ENCODE peak calls at places on chromosomes 2 and 18, in eight cellular contexts. A is heart left ventricle; N is left ventricle myocardium inferior; T is lower lobe of right lung; Z is CD8-positive, alpha-beta T cell; O is astrocyte; X is AG04450; B is cardiac muscle cell. J is an unnamed sample.

GRCh38 chr2:152427902-152428301 is 92.9 kb downstream of the FMNL2 start:
- DNase-seq in A (no peak), N (no peak), T (no peak), Z (no peak), O (no peak), X (no peak), B (no peak), J (no peak)

GRCh38 chr2:13818002-13818401 is 814.5 kb upstream of the LRATD1 start:
- DNase-seq in A (no peak), N (no peak), T (no peak), Z (no peak), O (no peak), X (no peak), B (no peak), J (no peak)

GRCh38 chr2:41725901-41726300 is 321.9 kb upstream of the PKDCC start:
- DNase-seq in A (no peak), N (no peak), T (no peak), Z (no peak), O (no peak), X (no peak), B (no peak), J (no peak)

GRCh38 chr2:179886-180285 is 83.9 kb downstream of the SH3YL1 start:
- DNase-seq in A (no peak), N (no peak), T (no peak), Z (no peak), O (no peak), X (no peak), B (no peak), J (no peak)

GRCh38 chr18:79553154-79553553 is 126.4 kb upstream of the CTDP1 start:
- DNase-seq in A (no peak), N (no peak), T (no peak), Z (no peak), O (no peak), X (no peak), B (no peak), J (no peak)

GRCh38 chr2:99697811-99698568 is 208.2 kb upstream of the REV1 start:
- DNase-seq in A (peak), N (peak), T (no peak), Z (no peak), O (peak), X (peak), B (no peak), J (no peak)

GRCh38 chr2:122528061-122528460 is 772.6 kb downstream of the TSN start:
- DNase-seq in A (no peak), N (no peak), T (no peak), Z (no peak), O (peak), X (no peak), B (no peak), J (no peak)

GRCh38 chr2:72678036-72678435 is 147.8 kb downstream of the EXOC6B start:
- DNase-seq in A (no peak), N (no peak), T (no peak), Z (no peak), O (no peak), X (no peak), B (no peak), J (no peak)

GRCh38 chr2:220002699-220003098 is 375.3 kb downstream of the SLC4A3 start:
- DNase-seq in A (no peak), N (no peak), T (no peak), Z (no peak), O (no peak), X (no peak), B (no peak), J (no peak)

GRCh38 chr18:62458868-62459716 is 63.7 kb upstream of the ZCCHC2 start:
- DNase-seq in A (peak), N (peak), T (no peak), Z (no peak), O (no peak), X (no peak), B (no peak), J (no peak)

GRCh38 chr2:42360493-42360889 is 526 bp downstream of the COX7A2L start:
- DNase-seq in A (no peak), N (no peak), T (no peak), Z (no peak), O (no peak), X (no peak), B (no peak), J (peak)

GRCh38 chr2:176189666-176190641 is 1.5 kb downstream of the HOXD1 start:
- DNase-seq in A (no peak), N (no peak), T (no peak), Z (no peak), O (no peak), X (no peak), B (peak), J (no peak)

GRCh38 chr2:20334645-20335203 is 15.9 kb downstream of the PUM2 start:
- DNase-seq in A (no peak), N (no peak), T (no peak), Z (no peak), O (no peak), X (no peak), B (no peak), J (no peak)

GRCh38 chr2:173109253-173110188 is 33.9 kb downstream of the MAP3K20 start:
- DNase-seq in A (no peak), N (no peak), T (no peak), Z (no peak), O (peak), X (peak), B (no peak), J (no peak)

GRCh38 chr2:176931588-176932563 is 280.7 kb upstream of the HNRNPA3 start:
- DNase-seq in A (no peak), N (no peak), T (no peak), Z (no peak), O (no peak), X (no peak), B (no peak), J (no peak)

GRCh38 chr2:96730212-96730611 is 9.7 kb downstream of the LMAN2L start:
- DNase-seq in A (no peak), N (no peak), T (no peak), Z (no peak), O (peak), X (no peak), B (no peak), J (no peak)

GRCh38 chr18:484749-485464 is 15.6 kb downstream of the COLEC12 start:
- DNase-seq in A (no peak), N (no peak), T (no peak), Z (no peak), O (no peak), X (no peak), B (no peak), J (peak)

GRCh38 chr2:58428553-58429284 is 187.6 kb upstream of the FANCL start:
- DNase-seq in A (no peak), N (no peak), T (peak), Z (no peak), O (no peak), X (no peak), B (peak), J (no peak)

GRCh38 chr2:237978058-237978712 is 11.4 kb downstream of the UBE2F start:
- DNase-seq in A (peak), N (peak), T (no peak), Z (no peak), O (no peak), X (no peak), B (no peak), J (no peak)

GRCh38 chr2:152466041-152466440 is 131.1 kb downstream of the FMNL2 start:
- DNase-seq in A (no peak), N (no peak), T (no peak), Z (no peak), O (peak), X (no peak), B (no peak), J (no peak)

GRCh38 chr2:8431446-8432125 is 250.3 kb upstream of the ID2 start:
- DNase-seq in A (no peak), N (no peak), T (no peak), Z (no peak), O (peak), X (no peak), B (no peak), J (no peak)

GRCh38 chr18:34650121-34650545 is 60.0 kb upstream of the DTNA start:
- DNase-seq in A (no peak), N (no peak), T (no peak), Z (no peak), O (peak), X (peak), B (no peak), J (no peak)

GRCh38 chr2:113169002-113169530 is 4.7 kb upstream of the PSD4 start:
- DNase-seq in A (no peak), N (no peak), T (no peak), Z (peak), O (no peak), X (no peak), B (no peak), J (no peak)

GRCh38 chr2:109710505-109711229 is 83.4 kb upstream of the RGPD5 start:
- DNase-seq in A (no peak), N (no peak), T (no peak), Z (no peak), O (no peak), X (no peak), B (no peak), J (no peak)

GRCh38 chr2:234075947-234076346 is 25.4 kb downstream of the SPP2 start:
- DNase-seq in A (no peak), N (no peak), T (no peak), Z (no peak), O (no peak), X (no peak), B (no peak), J (no peak)

GRCh38 chr2:219911541-219911940 is 284.1 kb downstream of the SLC4A3 start:
- DNase-seq in A (no peak), N (no peak), T (no peak), Z (no peak), O (peak), X (no peak), B (no peak), J (no peak)

GRCh38 chr2:55581875-55582547 is 35.4 kb downstream of the PPP4R3B start:
- DNase-seq in A (no peak), N (no peak), T (no peak), Z (no peak), O (peak), X (no peak), B (no peak), J (no peak)

GRCh38 chr2:19871836-19872235 is 29.9 kb downstream of the TTC32 start:
- DNase-seq in A (no peak), N (no peak), T (no peak), Z (no peak), O (no peak), X (no peak), B (no peak), J (no peak)

GRCh38 chr2:63792523-63792922 is 49.2 kb upstream of the UGP2 start:
- DNase-seq in A (no peak), N (no peak), T (no peak), Z (no peak), O (peak), X (peak), B (no peak), J (no peak)

GRCh38 chr2:226583715-226584114 is 215.9 kb downstream of the IRS1 start:
- DNase-seq in A (no peak), N (no peak), T (no peak), Z (no peak), O (peak), X (peak), B (no peak), J (no peak)

GRCh38 chr18:77078671-77079070 is 53.9 kb downstream of the MBP start:
- DNase-seq in A (no peak), N (no peak), T (no peak), Z (no peak), O (no peak), X (no peak), B (no peak), J (no peak)

GRCh38 chr2:37337636-37338280 is 6.7 kb upstream of the QPCT start:
- DNase-seq in A (no peak), N (no peak), T (no peak), Z (no peak), O (no peak), X (no peak), B (no peak), J (no peak)

GRCh38 chr2:239366740-239367139 is 34.1 kb downstream of the HDAC4 start:
- DNase-seq in A (no peak), N (no peak), T (peak), Z (no peak), O (no peak), X (no peak), B (no peak), J (no peak)

GRCh38 chr2:9235388-9236344 is 29.1 kb downstream of the ASAP2 start:
- DNase-seq in A (no peak), N (no peak), T (no peak), Z (no peak), O (peak), X (no peak), B (no peak), J (no peak)

GRCh38 chr18:48979944-48980890 is 29.5 kb upstream of the SMAD7 start:
- DNase-seq in A (no peak), N (no peak), T (no peak), Z (no peak), O (peak), X (no peak), B (no peak), J (peak)

GRCh38 chr2:218638372-218638771 is 21.1 kb downstream of the ZNF142 start:
- DNase-seq in A (no peak), N (no peak), T (no peak), Z (no peak), O (no peak), X (no peak), B (no peak), J (no peak)

GRCh38 chr18:48983793-48984437 is 33.1 kb upstream of the SMAD7 start:
- DNase-seq in A (peak), N (peak), T (no peak), Z (no peak), O (no peak), X (no peak), B (peak), J (peak)

GRCh38 chr18:29586210-29586609 is 1409.3 kb upstream of the CDH2 start:
- DNase-seq in A (no peak), N (no peak), T (no peak), Z (no peak), O (no peak), X (no peak), B (no peak), J (no peak)

GRCh38 chr18:77001041-77001440 is 131.5 kb downstream of the MBP start:
- DNase-seq in A (no peak), N (no peak), T (peak), Z (no peak), O (no peak), X (no peak), B (no peak), J (no peak)

GRCh38 chr2:83585250-83585649 is 873.8 kb downstream of the SUCLG1 start:
- DNase-seq in A (no peak), N (no peak), T (no peak), Z (no peak), O (no peak), X (no peak), B (no peak), J (no peak)
- H3K4me3 ChIP-seq in A (no peak), N (no peak), T (no peak), Z (no peak), O (no peak), X (no peak), B (no peak), J (no peak)

GRCh38 chr2:174664084-174664759 is 66.6 kb upstream of the WIPF1 start:
- DNase-seq in A (no peak), N (no peak), T (no peak), Z (no peak), O (no peak), X (no peak), B (no peak), J (no peak)
- H3K27ac ChIP-seq in A (peak), N (peak), T (no peak), Z (no peak), O (no peak), X (no peak), B (no peak), J (peak)

DNA sequence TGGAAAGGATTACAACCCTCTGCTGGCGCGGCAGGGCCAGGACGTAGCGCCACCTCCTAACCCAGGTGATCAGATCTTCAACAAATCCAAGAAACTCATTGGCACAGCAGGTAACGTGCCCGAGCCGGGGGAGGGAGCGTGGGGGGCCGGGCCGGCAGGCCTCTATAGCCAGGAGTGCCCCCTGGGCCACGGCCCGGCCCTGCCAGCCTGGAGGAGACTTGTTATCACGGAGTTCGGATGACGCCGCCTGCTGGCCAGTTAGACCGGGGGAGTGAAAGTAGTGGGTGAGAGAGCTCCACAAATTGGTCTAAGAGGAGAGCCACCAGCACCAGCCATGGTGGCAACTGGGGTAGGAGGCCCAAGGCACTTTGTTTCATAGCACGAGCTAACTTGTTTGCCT is 8.6 kb upstream of the TMEM214 start:
- DNase-seq in A (no peak), N (no peak), T (no peak), Z (no peak), O (no peak), X (no peak), B (no peak), J (no peak)
- TF ChIP-seq CTCF in A (no peak), N (no peak), T (no peak), Z (no peak), O (no peak), X (peak), B (peak), J (no peak)

DNA sequence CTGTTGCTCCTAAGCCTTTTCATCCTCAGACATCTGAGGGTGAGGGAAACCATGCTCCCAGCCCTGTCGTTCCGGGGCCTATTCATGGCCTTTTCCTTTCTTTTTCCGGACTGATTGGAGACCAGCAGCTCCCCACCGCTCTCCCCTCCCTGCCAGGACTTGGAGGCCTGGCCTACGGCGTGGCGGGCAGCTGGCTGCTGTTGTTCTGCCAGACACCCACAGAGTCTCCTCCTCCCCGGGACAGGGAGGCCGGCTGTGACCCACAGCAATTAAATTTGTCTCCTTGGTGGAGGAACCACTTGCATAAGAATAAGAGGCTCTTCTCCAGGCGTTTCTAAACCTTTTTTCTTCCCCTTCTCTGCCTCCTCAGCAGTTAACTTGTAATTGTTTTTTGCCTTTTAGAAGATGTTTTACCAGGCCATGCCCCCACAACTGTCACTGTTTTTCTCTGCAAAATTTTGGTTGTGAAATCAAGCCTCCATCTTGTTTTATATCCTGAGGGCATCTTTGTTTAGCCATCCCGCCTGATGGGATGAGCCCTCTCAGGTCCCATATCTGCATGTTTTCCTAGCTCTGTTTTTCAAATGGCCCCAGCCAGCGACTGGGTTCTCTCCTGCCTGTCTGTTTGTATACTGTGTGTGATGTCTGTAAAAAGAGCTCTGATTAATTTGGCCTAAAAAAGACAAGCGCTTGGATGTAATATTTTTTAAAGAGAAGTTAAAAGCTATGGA is 1060.0 kb upstream of the DDX18 start:
- DNase-seq in A (peak), N (no peak), T (no peak), Z (no peak), O (no peak), X (no peak), B (no peak), J (no peak)
- H3K4me3 ChIP-seq in A (no peak), N (no peak), T (no peak), Z (no peak), O (no peak), X (no peak), B (no peak), J (no peak)

GRCh38 chr2:133740500-133740899 is 172.2 kb upstream of the NCKAP5 start:
- DNase-seq in A (no peak), N (no peak), T (no peak), Z (no peak), O (no peak), X (no peak), B (no peak), J (no peak)
- H3K27ac ChIP-seq in A (no peak), N (no peak), T (no peak), Z (no peak), O (no peak), X (no peak), B (no peak), J (no peak)

GRCh38 chr18:58452392-58453166 is 176.3 kb downstream of the ALPK2 start:
- DNase-seq in A (no peak), N (no peak), T (no peak), Z (no peak), O (no peak), X (no peak), B (no peak), J (no peak)
- TF ChIP-seq CTCF in A (no peak), N (no peak), T (no peak), Z (no peak), O (no peak), X (no peak), B (no peak), J (no peak)

J was measured in HL-60.